ENCODE peak calls at places on chromosomes 3 and 15, in eight cellular contexts. L is skeletal muscle cell; E is HS-27A; S is type B pancreatic cell; C is stromal cell of bone marrow; U is Kasumi-1; V is activated CD4-positive, alpha-beta T cell treated with anti-CD3 and anti-CD28 coated beads for 4 hours; O is kidney glomerular epithelial cell. A is an unnamed sample.

GRCh38 chr3:186882881-186883685 is 40.6 kb downstream of the ADIPOQ start:
- DNase-seq in L (peak; percentile 56), E (no peak), S (no peak), C (peak; percentile 65), U (peak; percentile 15), V (peak; percentile 28), O (peak; percentile 75), A (peak; percentile 93)

GRCh38 chr15:29449136-29449535 is 179.5 kb upstream of the NSMCE3 start:
- DNase-seq in L (no peak), E (no peak), S (no peak), C (no peak), U (peak; percentile 30), V (no peak), O (peak; percentile 33), A (no peak)

GRCh38 chr3:149288655-149289054 is 44.8 kb downstream of the TM4SF18 start:
- DNase-seq in L (no peak), E (no peak), S (no peak), C (no peak), U (no peak), V (no peak), O (no peak), A (no peak)

GRCh38 chr3:118628704-118629341 is 405.8 kb downstream of the IGSF11 start:
- DNase-seq in L (peak; percentile 7), E (peak; percentile 45), S (peak; percentile 77), C (peak; percentile 27), U (peak; percentile 80), V (no peak), O (peak; percentile 53), A (peak; percentile 84)

GRCh38 chr3:2774485-2774884 is 335.7 kb downstream of the IL5RA start:
- DNase-seq in L (no peak), E (no peak), S (no peak), C (no peak), U (no peak), V (no peak), O (no peak), A (no peak)

GRCh38 chr3:107992976-107993684 is 97.7 kb downstream of the CD47 start:
- DNase-seq in L (no peak), E (no peak), S (no peak), C (no peak), U (no peak), V (no peak), O (peak; percentile 42), A (peak; percentile 82)

GRCh38 chr15:48968066-48968465 is 4.3 kb upstream of the SHC4 start:
- DNase-seq in L (no peak), E (no peak), S (no peak), C (no peak), U (no peak), V (no peak), O (no peak), A (no peak)

GRCh38 chr3:38032328-38032865 is 3.0 kb upstream of the PLCD1 start:
- DNase-seq in L (no peak), E (no peak), S (no peak), C (no peak), U (no peak), V (no peak), O (no peak), A (peak; percentile 80)

GRCh38 chr3:38579146-38579545 is 70.3 kb downstream of the SCN5A start:
- DNase-seq in L (no peak), E (no peak), S (peak; percentile 68), C (no peak), U (no peak), V (no peak), O (no peak), A (no peak)

GRCh38 chr3:45123841-45124269 is 22.3 kb downstream of the CDCP1 start:
- DNase-seq in L (peak; percentile 79), E (peak; percentile 86), S (no peak), C (peak; percentile 86), U (no peak), V (no peak), O (peak; percentile 99), A (peak; percentile 58)

GRCh38 chr3:129604942-129605592 is 1.4 kb downstream of the PLXND1 start:
- DNase-seq in L (no peak), E (no peak), S (no peak), C (no peak), U (no peak), V (no peak), O (no peak), A (peak; percentile 92)

GRCh38 chr15:53197426-53197839 is 407.3 kb upstream of the ONECUT1 start:
- DNase-seq in L (peak; percentile 8), E (no peak), S (peak; percentile 75), C (peak; percentile 9), U (peak; percentile 55), V (no peak), O (peak; percentile 62), A (peak; percentile 64)

GRCh38 chr15:55937040-55937439 is 56.4 kb downstream of the NEDD4 start:
- DNase-seq in L (no peak), E (no peak), S (no peak), C (peak; percentile 69), U (no peak), V (no peak), O (no peak), A (no peak)

GRCh38 chr3:25901796-25902195 is 111.9 kb downstream of the OXSM start:
- DNase-seq in L (no peak), E (no peak), S (no peak), C (no peak), U (no peak), V (no peak), O (no peak), A (no peak)

GRCh38 chr15:74317820-74318375 is 49.5 kb downstream of the CYP11A1 start:
- DNase-seq in L (peak; percentile 77), E (peak; percentile 99), S (no peak), C (peak; percentile 87), U (no peak), V (no peak), O (peak; percentile 54), A (peak; percentile 95)

GRCh38 chr3:84108442-84108971 is 850.3 kb upstream of the CADM2 start:
- DNase-seq in L (peak; percentile 38), E (peak; percentile 35), S (no peak), C (peak; percentile 25), U (no peak), V (no peak), O (peak; percentile 76), A (no peak)

GRCh38 chr3:119628390-119628789 is 30.7 kb downstream of the PLA1A start:
- DNase-seq in L (no peak), E (no peak), S (no peak), C (no peak), U (no peak), V (no peak), O (no peak), A (no peak)

GRCh38 chr3:30684361-30684760 is 78.0 kb downstream of the TGFBR2 start:
- DNase-seq in L (no peak), E (no peak), S (no peak), C (no peak), U (no peak), V (no peak), O (no peak), A (no peak)

GRCh38 chr3:69031635-69032034 is 18.2 kb upstream of the EOGT start:
- DNase-seq in L (no peak), E (no peak), S (no peak), C (no peak), U (no peak), V (no peak), O (no peak), A (no peak)

GRCh38 chr15:80890341-80890972 is 99.2 kb downstream of the MESD start:
- DNase-seq in L (no peak), E (no peak), S (no peak), C (peak; percentile 33), U (no peak), V (no peak), O (no peak), A (peak; percentile 67)

GRCh38 chr15:52263563-52263962 is 32.0 kb downstream of the MYO5C start:
- DNase-seq in L (no peak), E (no peak), S (no peak), C (no peak), U (no peak), V (no peak), O (no peak), A (no peak)

GRCh38 chr3:46660003-46660402 is 33.5 kb downstream of the ALS2CL start:
- DNase-seq in L (no peak), E (no peak), S (no peak), C (no peak), U (no peak), V (no peak), O (no peak), A (no peak)

GRCh38 chr3:112629425-112629824 is 11.5 kb downstream of the CCDC80 start:
- DNase-seq in L (peak; percentile 80), E (no peak), S (no peak), C (peak; percentile 96), U (peak; percentile 19), V (peak; percentile 17), O (peak; percentile 54), A (no peak)

GRCh38 chr3:172098698-172099494 is 59.5 kb downstream of the FNDC3B start:
- DNase-seq in L (no peak), E (no peak), S (no peak), C (no peak), U (no peak), V (no peak), O (no peak), A (no peak)

GRCh38 chr3:185737020-185737419 is 87.8 kb downstream of the IGF2BP2 start:
- DNase-seq in L (no peak), E (no peak), S (no peak), C (no peak), U (no peak), V (no peak), O (no peak), A (peak; percentile 11)

GRCh38 chr3:158658889-158659288 is 13.6 kb downstream of the LXN start:
- DNase-seq in L (no peak), E (no peak), S (no peak), C (no peak), U (no peak), V (no peak), O (no peak), A (no peak)

GRCh38 chr3:123735456-123735855 is 148.7 kb downstream of the MYLK start:
- DNase-seq in L (no peak), E (no peak), S (no peak), C (no peak), U (no peak), V (no peak), O (no peak), A (no peak)

GRCh38 chr15:40055576-40056293 is 16.8 kb upstream of the SRP14 start:
- DNase-seq in L (no peak), E (no peak), S (peak; percentile 63), C (no peak), U (no peak), V (no peak), O (no peak), A (no peak)

GRCh38 chr3:72258786-72259185 is 473.8 kb upstream of the PROK2 start:
- DNase-seq in L (no peak), E (no peak), S (no peak), C (no peak), U (peak; percentile 59), V (no peak), O (no peak), A (no peak)

GRCh38 chr15:77974098-77974414 is 103.5 kb downstream of the TBC1D2B start:
- DNase-seq in L (no peak), E (peak; percentile 40), S (peak; percentile 54), C (peak; percentile 45), U (peak; percentile 9), V (no peak), O (no peak), A (peak; percentile 95)

GRCh38 chr3:184549793-184550585 is 11.6 kb upstream of the EPHB3 start:
- DNase-seq in L (no peak), E (no peak), S (no peak), C (no peak), U (no peak), V (no peak), O (no peak), A (peak; percentile 69)

GRCh38 chr3:51684971-51685751 is 14.1 kb downstream of the TEX264 start:
- DNase-seq in L (no peak), E (no peak), S (no peak), C (no peak), U (peak; percentile 29), V (no peak), O (no peak), A (peak; percentile 71)

GRCh38 chr15:87628311-87628710 is 628.2 kb downstream of the NTRK3 start:
- DNase-seq in L (no peak), E (no peak), S (no peak), C (no peak), U (no peak), V (no peak), O (no peak), A (peak; percentile 53)